ENCODE peak calls at places on chromosome 21, in six cellular contexts. O is suprapubic skin, G is Peyer's patch, R is transverse colon, U is stomach, I is prostate gland. D is an unnamed sample.

GRCh38 chr21:34878940-34879339 is 170.2 kb downstream of the RUNX1 start:
- DNase-seq in O (no peak), G (no peak), R (no peak), U (no peak), I (no peak), D (no peak)

GRCh38 chr21:34820051-34820450 is 151.3 kb downstream of the CLIC6 start:
- DNase-seq in O (no peak), G (no peak), R (no peak), U (no peak), I (no peak), D (no peak)

GRCh38 chr21:25234857-25235801 is 372.2 kb downstream of the MRPL39 start:
- DNase-seq in O (no peak), G (no peak), R (no peak), U (no peak), I (no peak), D (no peak)

GRCh38 chr21:40349591-40349990 is 482.4 kb downstream of the PCP4 start:
- DNase-seq in O (no peak), G (no peak), R (no peak), U (no peak), I (no peak), D (no peak)

GRCh38 chr21:24217141-24217540 is 1390.1 kb downstream of the MRPL39 start:
- DNase-seq in O (no peak), G (no peak), R (no peak), U (no peak), I (no peak), D (no peak)

GRCh38 chr21:21003701-21004100 is 5.5 kb downstream of the NCAM2 start:
- DNase-seq in O (no peak), G (no peak), R (no peak), U (no peak), I (no peak), D (no peak)

GRCh38 chr21:17660862-17661261 is 48.2 kb upstream of the BTG3 start:
- DNase-seq in O (no peak), G (no peak), R (no peak), U (no peak), I (no peak), D (no peak)

GRCh38 chr21:37272897-37273296 is 5.8 kb upstream of the VPS26C start:
- DNase-seq in O (no peak), G (no peak), R (no peak), U (no peak), I (no peak), D (no peak)

GRCh38 chr21:28754127-28754611 is 238.5 kb downstream of the LTN1 start:
- DNase-seq in O (no peak), G (no peak), R (peak), U (no peak), I (peak), D (no peak)

GRCh38 chr21:39316062-39316461 is 2.6 kb upstream of the BRWD1 start:
- DNase-seq in O (no peak), G (no peak), R (no peak), U (no peak), I (no peak), D (no peak)

GRCh38 chr21:25911730-25912401 is 177.1 kb downstream of the GABPA start:
- DNase-seq in O (no peak), G (peak), R (peak), U (peak), I (no peak), D (no peak)

GRCh38 chr21:28186604-28187003 is 806.1 kb downstream of the LTN1 start:
- DNase-seq in O (no peak), G (no peak), R (no peak), U (no peak), I (no peak), D (no peak)

GRCh38 chr21:40386301-40386911 is 460.6 kb downstream of the DSCAM start:
- DNase-seq in O (no peak), G (peak), R (peak), U (peak), I (peak), D (peak)

GRCh38 chr21:26945916-26946315 is 21.0 kb downstream of the ADAMTS5 start:
- DNase-seq in O (no peak), G (no peak), R (no peak), U (no peak), I (no peak), D (no peak)

GRCh38 chr21:29196021-29196663 is 65.7 kb downstream of the MAP3K7CL start:
- DNase-seq in O (no peak), G (no peak), R (peak), U (peak), I (no peak), D (no peak)

GRCh38 chr21:26732442-26733221 is 112.6 kb downstream of the ADAMTS1 start:
- DNase-seq in O (no peak), G (no peak), R (peak), U (peak), I (no peak), D (no peak)

GRCh38 chr21:26753822-26754221 is 91.4 kb downstream of the ADAMTS1 start:
- DNase-seq in O (no peak), G (no peak), R (no peak), U (no peak), I (no peak), D (no peak)

GRCh38 chr21:33948096-33948950 is 32.7 kb upstream of the ATP5PO start:
- DNase-seq in O (no peak), G (no peak), R (peak), U (peak), I (peak), D (peak)

GRCh38 chr21:34885125-34885524 is 164.0 kb downstream of the RUNX1 start:
- DNase-seq in O (no peak), G (no peak), R (no peak), U (no peak), I (no peak), D (no peak)

GRCh38 chr21:34807881-34808568 is 139.2 kb downstream of the CLIC6 start:
- DNase-seq in O (no peak), G (no peak), R (no peak), U (peak), I (no peak), D (no peak)

GRCh38 chr21:45974073-45975016 is 7.2 kb upstream of the COL6A1 start:
- DNase-seq in O (peak), G (peak), R (peak), U (peak), I (no peak), D (peak)

GRCh38 chr21:16455526-16455925 is 725.7 kb downstream of the USP25 start:
- DNase-seq in O (no peak), G (no peak), R (no peak), U (no peak), I (no peak), D (no peak)

GRCh38 chr21:16455978-16456377 is 726.2 kb downstream of the USP25 start:
- DNase-seq in O (no peak), G (no peak), R (no peak), U (no peak), I (no peak), D (no peak)

GRCh38 chr21:16457498-16457897 is 727.7 kb downstream of the USP25 start:
- DNase-seq in O (no peak), G (no peak), R (no peak), U (no peak), I (no peak), D (no peak)

GRCh38 chr21:16460936-16461335 is 731.2 kb downstream of the USP25 start:
- DNase-seq in O (no peak), G (no peak), R (no peak), U (no peak), I (no peak), D (no peak)
- TF ChIP-seq POLR2A in O (no peak), G (no peak), R (no peak), U (no peak), I (no peak), D (no peak)

GRCh38 chr21:42187976-42188653 is 30.8 kb upstream of the ABCG1 start:
- DNase-seq in O (no peak), G (no peak), R (peak), U (peak), I (no peak), D (peak)
- TF ChIP-seq POLR2A in O (no peak), G (no peak), R (peak), U (no peak), I (no peak), D (no peak)

GRCh38 chr21:41390043-41390639 is 28.3 kb downstream of the MX2 start:
- DNase-seq in O (peak), G (no peak), R (no peak), U (no peak), I (no peak), D (no peak)
- TF ChIP-seq POLR2A in O (no peak), G (no peak), R (no peak), U (no peak), I (no peak), D (no peak)

GRCh38 chr21:31877558-31877957 is 4.7 kb downstream of the HUNK start:
- DNase-seq in O (no peak), G (no peak), R (no peak), U (no peak), I (no peak), D (no peak)

GRCh38 chr21:31879911-31880310 is 7.1 kb downstream of the HUNK start:
- DNase-seq in O (no peak), G (no peak), R (no peak), U (no peak), I (no peak), D (no peak)

GRCh38 chr21:31879251-31879650 is 6.4 kb downstream of the HUNK start:
- DNase-seq in O (no peak), G (no peak), R (no peak), U (no peak), I (peak), D (no peak)

GRCh38 chr21:31880816-31881215 is 8.0 kb downstream of the HUNK start:
- DNase-seq in O (no peak), G (no peak), R (no peak), U (no peak), I (no peak), D (no peak)

DNA sequence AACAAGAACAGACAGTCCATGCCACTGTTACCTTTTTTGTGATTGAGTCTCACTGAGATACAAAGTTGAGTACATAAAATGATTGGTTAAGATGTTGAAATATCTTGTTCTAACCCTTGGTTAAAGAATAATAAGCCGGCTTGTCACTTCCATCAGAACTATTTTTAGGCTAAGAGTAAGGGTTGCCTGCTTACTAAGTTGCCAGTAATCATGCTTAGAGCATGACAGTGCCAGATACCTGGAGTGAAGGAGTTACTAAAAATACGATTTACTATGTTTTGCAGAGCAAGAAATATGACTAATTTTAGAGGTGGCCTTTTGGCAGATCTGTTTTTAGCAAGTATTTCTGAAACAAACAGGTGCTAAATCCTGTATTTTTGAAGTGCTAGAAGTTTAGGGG is 6.0 kb downstream of the HUNK start:
- DNase-seq in O (no peak), G (no peak), R (no peak), U (no peak), I (no peak), D (no peak)
- TF ChIP-seq POLR2A in O (no peak), G (no peak), R (no peak), U (no peak), I (no peak), D (no peak)

GRCh38 chr21:44802396-44803153 is 955 bp upstream of the UBE2G2 start:
- DNase-seq in O (no peak), G (no peak), R (no peak), U (no peak), I (no peak), D (no peak)
- TF ChIP-seq POLR2A in O (no peak), G (no peak), R (no peak), U (no peak), I (no peak), D (no peak)

GRCh38 chr21:43662286-43662685 is 2.9 kb downstream of the RRP1B start:
- DNase-seq in O (no peak), G (no peak), R (no peak), U (no peak), I (no peak), D (no peak)

GRCh38 chr21:43658094-43658725 is 1.1 kb downstream of the HSF2BP start:
- DNase-seq in O (no peak), G (no peak), R (no peak), U (no peak), I (no peak), D (no peak)

GRCh38 chr21:43658769-43659135 is 536 bp downstream of the HSF2BP start:
- DNase-seq in O (no peak), G (no peak), R (no peak), U (no peak), I (no peak), D (no peak)

GRCh38 chr21:43657355-43658093 is 1.8 kb downstream of the HSF2BP start:
- DNase-seq in O (no peak), G (no peak), R (no peak), U (no peak), I (no peak), D (no peak)

GRCh38 chr21:43659136-43660000 is at the start of the genes HSF2BP and RRP1B:
- DNase-seq in O (peak), G (peak), R (peak), U (peak), I (peak), D (peak)
- TF ChIP-seq POLR2A in O (peak), G (peak), R (peak), U (no peak), I (peak), D (no peak)